ENCODE peak calls at places on chromosomes 5 and 9, in seven cellular contexts. Y is lower leg skin, Q is cardiac fibroblast, E is GM12878, L is uterus, G is SK-N-SH, H is AG09309. O is an unnamed sample.
A peak's percentile ranks its signal among the peaks of the same experiment; 100 is the strongest.

GRCh38 chr5:92180406-92180805 is 797.3 kb upstream of the ARRDC3 start:
- DNase-seq in Y (no peak), Q (no peak), E (no peak), L (no peak), G (no peak), H (no peak), O (no peak)

GRCh38 chr5:34736445-34737119 is 80.5 kb downstream of the RAI14 start:
- DNase-seq in Y (no peak), Q (no peak), E (no peak), L (no peak), G (no peak), H (no peak), O (peak; percentile 34)

GRCh38 chr9:129945314-129945713 is 97.7 kb downstream of the FNBP1 start:
- DNase-seq in Y (no peak), Q (no peak), E (no peak), L (no peak), G (no peak), H (no peak), O (no peak)

GRCh38 chr5:76397200-76397599 is 5.9 kb upstream of the IQGAP2 start:
- DNase-seq in Y (no peak), Q (no peak), E (no peak), L (no peak), G (no peak), H (no peak), O (no peak)

GRCh38 chr5:157279605-157280239 is 13.8 kb downstream of the CYFIP2 start:
- DNase-seq in Y (no peak), Q (no peak), E (no peak), L (no peak), G (no peak), H (no peak), O (peak; percentile 32)

GRCh38 chr5:147659166-147659929 is 123.2 kb downstream of the JAKMIP2 start:
- DNase-seq in Y (no peak), Q (no peak), E (no peak), L (no peak), G (no peak), H (no peak), O (no peak)

GRCh38 chr5:56253924-56254323 is 20.8 kb upstream of the ANKRD55 start:
- DNase-seq in Y (no peak), Q (no peak), E (no peak), L (no peak), G (no peak), H (no peak), O (no peak)

GRCh38 chr5:116441223-116441622 is 133.4 kb downstream of the SEMA6A start:
- DNase-seq in Y (no peak), Q (no peak), E (no peak), L (no peak), G (no peak), H (no peak), O (no peak)

GRCh38 chr5:174281089-174281488 is 235.6 kb downstream of the NSG2 start:
- DNase-seq in Y (peak; percentile 50), Q (no peak), E (no peak), L (no peak), G (no peak), H (no peak), O (no peak)

GRCh38 chr5:101590384-101590783 is 687.3 kb upstream of the ST8SIA4 start:
- DNase-seq in Y (no peak), Q (no peak), E (no peak), L (no peak), G (peak; percentile 7), H (no peak), O (no peak)

GRCh38 chr5:38553001-38553521 is 3.4 kb downstream of the LIFR start:
- DNase-seq in Y (no peak), Q (no peak), E (no peak), L (no peak), G (no peak), H (no peak), O (no peak)

GRCh38 chr9:4141201-4141750 is 158.6 kb downstream of the GLIS3 start:
- DNase-seq in Y (no peak), Q (no peak), E (no peak), L (no peak), G (no peak), H (no peak), O (peak; percentile 30)

GRCh38 chr5:151048526-151048925 is 28.1 kb downstream of the GPX3 start:
- DNase-seq in Y (no peak), Q (peak; percentile 35), E (no peak), L (no peak), G (no peak), H (no peak), O (peak; percentile 52)

GRCh38 chr9:99069075-99069474 is 35.8 kb upstream of the TGFBR1 start:
- DNase-seq in Y (no peak), Q (no peak), E (no peak), L (no peak), G (no peak), H (no peak), O (no peak)

GRCh38 chr5:170537451-170538095 is 33.8 kb downstream of the KCNIP1 start:
- DNase-seq in Y (peak; percentile 43), Q (no peak), E (no peak), L (no peak), G (no peak), H (no peak), O (no peak)

GRCh38 chr5:53480474-53481353 is at the start of gene FST:
- DNase-seq in Y (peak; percentile 86), Q (peak; percentile 47), E (no peak), L (peak; percentile 15), G (peak; percentile 75), H (no peak), O (peak; percentile 79)

GRCh38 chr5:53482717-53483638 is 2.5 kb downstream of the FST start:
- DNase-seq in Y (peak; percentile 87), Q (peak; percentile 58), E (no peak), L (peak; percentile 20), G (peak; percentile 26), H (no peak), O (no peak)

GRCh38 chr5:53479656-53480473 is 564 bp upstream of the FST start:
- DNase-seq in Y (peak; percentile 93), Q (peak; percentile 78), E (no peak), L (peak; percentile 56), G (peak; percentile 55), H (no peak), O (peak; percentile 69)

GRCh38 chr5:53481354-53481886 is 991 bp downstream of the FST start:
- DNase-seq in Y (no peak), Q (peak; percentile 37), E (no peak), L (no peak), G (no peak), H (no peak), O (no peak)

DNA sequence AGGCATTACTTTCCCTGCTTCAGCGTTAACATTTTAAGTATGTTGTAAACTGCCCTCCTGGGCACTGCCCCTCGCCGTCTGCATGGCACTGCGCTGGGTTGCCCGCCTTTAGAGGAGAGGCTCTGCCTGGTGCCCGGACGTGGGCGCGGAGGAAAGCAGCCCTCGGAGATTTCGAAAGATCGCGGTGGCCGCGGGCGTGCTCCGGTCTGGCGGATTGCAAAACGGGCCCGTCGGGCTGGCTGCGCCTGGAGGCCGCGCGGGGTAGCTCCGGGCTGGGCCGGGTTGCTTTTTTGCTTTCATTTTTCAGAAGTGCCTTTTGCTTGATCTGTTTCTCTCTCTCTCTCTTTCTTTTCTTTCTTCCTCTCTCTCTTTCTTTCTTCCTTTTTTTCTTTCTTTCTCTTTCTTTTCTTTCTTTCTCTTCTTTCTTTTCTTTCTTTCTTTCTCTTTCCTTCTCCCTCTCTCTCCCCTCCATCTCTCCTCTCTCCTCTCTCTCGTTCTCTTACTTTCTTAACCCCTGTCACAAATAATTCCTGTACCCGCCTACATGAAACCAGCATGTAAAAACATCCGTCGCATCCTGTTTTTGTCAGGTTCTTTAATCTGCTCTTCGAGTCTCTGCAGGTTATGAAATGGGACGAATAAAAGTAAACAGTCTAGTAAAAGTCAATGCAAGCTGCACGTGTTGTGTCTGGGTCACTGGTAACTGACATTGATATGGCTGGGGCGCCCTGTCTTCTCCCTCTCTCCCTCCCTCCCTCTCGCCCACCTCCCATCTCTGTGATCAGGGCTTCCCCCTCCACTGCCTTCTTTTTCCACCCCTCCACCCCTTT is 1.7 kb downstream of the FST start:
- DNase-seq in Y (peak; percentile 96), Q (peak; percentile 86), E (no peak), L (peak; percentile 57), G (peak; percentile 65), H (no peak), O (peak; percentile 93)
- TF ChIP-seq CTCF in Y (no peak), Q (peak; percentile 35), E (no peak), L (peak; percentile 38), G (peak; percentile 24), H (no peak), O (peak; percentile 19)

DNA sequence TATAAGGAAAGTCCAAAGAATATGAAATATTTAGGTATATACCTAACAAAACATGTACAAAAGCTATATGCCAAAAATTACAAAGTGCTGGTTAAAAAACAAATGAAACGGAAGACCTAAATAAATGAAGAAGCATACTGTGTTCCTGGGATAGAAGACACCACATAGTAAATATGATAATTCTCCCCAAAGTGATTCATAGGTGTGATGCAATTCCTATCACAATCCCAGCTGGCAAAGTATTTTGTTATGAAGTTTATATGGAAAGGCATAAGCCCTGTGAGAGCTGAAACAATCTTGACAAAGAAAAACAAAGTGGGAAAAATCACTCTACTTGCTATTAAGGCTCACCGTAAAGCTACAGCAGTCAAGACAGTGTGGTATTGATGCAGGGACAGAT is 2.6 kb upstream of the SMIM23 start:
- DNase-seq in Y (no peak), Q (peak; percentile 35), E (no peak), L (no peak), G (no peak), H (peak; percentile 18), O (peak; percentile 36)
- H3K4me3 ChIP-seq in Y (no peak overlapping the region), Q (no peak overlapping the region), E (no peak overlapping the region), L (no peak overlapping the region), G (no peak overlapping the region), H (no peak overlapping the region), O (no peak overlapping the region)

GRCh38 chr9:91825866-91826265 is 124.2 kb downstream of the ROR2 start:
- DNase-seq in Y (no peak), Q (no peak), E (no peak), L (no peak), G (no peak), H (no peak), O (no peak)

GRCh38 chr9:91824151-91824550 is 125.9 kb downstream of the ROR2 start:
- DNase-seq in Y (no peak), Q (no peak), E (no peak), L (no peak), G (no peak), H (no peak), O (no peak)

GRCh38 chr9:91825422-91825821 is 124.6 kb downstream of the ROR2 start:
- DNase-seq in Y (no peak), Q (peak; percentile 73), E (no peak), L (peak; percentile 76), G (no peak), H (no peak), O (peak; percentile 37)

GRCh38 chr9:91820949-91821880 is 128.8 kb downstream of the ROR2 start:
- DNase-seq in Y (no peak), Q (no peak), E (no peak), L (no peak), G (no peak), H (no peak), O (no peak)

GRCh38 chr9:91824591-91825339 is 125.3 kb downstream of the ROR2 start:
- DNase-seq in Y (peak; percentile 92), Q (peak; percentile 85), E (no peak), L (peak; percentile 75), G (peak; percentile 88), H (no peak), O (peak; percentile 59)
- TF ChIP-seq CTCF in Y (no peak), Q (no peak), E (no peak), L (no peak), G (no peak), H (no peak), O (no peak)

GRCh38 chr5:1380910-1381309 is 36.0 kb upstream of the CLPTM1L start:
- DNase-seq in Y (no peak), Q (no peak), E (no peak), L (no peak), G (no peak), H (no peak), O (no peak)
- H3K4me3 ChIP-seq in Y (no peak overlapping the region), Q (no peak overlapping the region), E (no peak overlapping the region), L (no peak overlapping the region), G (no peak overlapping the region), H (no peak overlapping the region), O (no peak overlapping the region)